ENCODE peak calls at places on chromosomes 16 and 17, in six cellular contexts. I is tibial nerve, R is prostate gland, N is Peyer's patch, C is body of pancreas, Q is right lobe of liver. X is an unnamed sample.

GRCh38 chr16:81939164-81940067 is 71.9 kb downstream of the SDR42E1 start:
- DNase-seq in I (no peak), R (no peak), N (no peak), C (no peak), Q (no peak), X (no peak)

GRCh38 chr17:27343972-27344607 is 50.2 kb downstream of the WSB1 start:
- DNase-seq in I (no peak), R (no peak), N (no peak), C (no peak), Q (no peak), X (no peak)

GRCh38 chr16:53131050-53131362 is 76.2 kb downstream of the CHD9 start:
- DNase-seq in I (no peak), R (no peak), N (no peak), C (no peak), Q (no peak), X (no peak)

GRCh38 chr16:77711775-77712174 is 10.5 kb upstream of the NUDT7 start:
- DNase-seq in I (no peak), R (no peak), N (peak; percentile 65), C (no peak), Q (peak; percentile 68), X (no peak)

GRCh38 chr17:9255838-9256237 is 234.5 kb downstream of the NTN1 start:
- DNase-seq in I (no peak), R (no peak), N (no peak), C (no peak), Q (no peak), X (no peak)

GRCh38 chr17:181213-182163 is at the start of gene DOC2B:
- DNase-seq in I (no peak), R (peak; percentile 19), N (no peak), C (peak; percentile 65), Q (peak; percentile 76), X (no peak)

GRCh38 chr17:74149597-74150427 is 53.7 kb upstream of the RPL38 start:
- DNase-seq in I (no peak), R (no peak), N (no peak), C (no peak), Q (no peak), X (no peak)

GRCh38 chr17:1119924-1120323 is 59.9 kb downstream of the ABR start:
- DNase-seq in I (no peak), R (no peak), N (no peak), C (no peak), Q (no peak), X (no peak)

GRCh38 chr16:30113031-30113710 is at the start of gene GDPD3:
- DNase-seq in I (no peak), R (no peak), N (peak; percentile 81), C (no peak), Q (no peak), X (no peak)

GRCh38 chr17:32265192-32265895 is at the start of gene RHBDL3:
- DNase-seq in I (no peak), R (no peak), N (no peak), C (no peak), Q (peak; percentile 37), X (no peak)

GRCh38 chr16:85821441-85821901 is 22.0 kb downstream of the COX4I1 start:
- DNase-seq in I (peak; percentile 70), R (peak; percentile 55), N (peak; percentile 90), C (peak; percentile 80), Q (peak; percentile 82), X (peak; percentile 90)

DNA sequence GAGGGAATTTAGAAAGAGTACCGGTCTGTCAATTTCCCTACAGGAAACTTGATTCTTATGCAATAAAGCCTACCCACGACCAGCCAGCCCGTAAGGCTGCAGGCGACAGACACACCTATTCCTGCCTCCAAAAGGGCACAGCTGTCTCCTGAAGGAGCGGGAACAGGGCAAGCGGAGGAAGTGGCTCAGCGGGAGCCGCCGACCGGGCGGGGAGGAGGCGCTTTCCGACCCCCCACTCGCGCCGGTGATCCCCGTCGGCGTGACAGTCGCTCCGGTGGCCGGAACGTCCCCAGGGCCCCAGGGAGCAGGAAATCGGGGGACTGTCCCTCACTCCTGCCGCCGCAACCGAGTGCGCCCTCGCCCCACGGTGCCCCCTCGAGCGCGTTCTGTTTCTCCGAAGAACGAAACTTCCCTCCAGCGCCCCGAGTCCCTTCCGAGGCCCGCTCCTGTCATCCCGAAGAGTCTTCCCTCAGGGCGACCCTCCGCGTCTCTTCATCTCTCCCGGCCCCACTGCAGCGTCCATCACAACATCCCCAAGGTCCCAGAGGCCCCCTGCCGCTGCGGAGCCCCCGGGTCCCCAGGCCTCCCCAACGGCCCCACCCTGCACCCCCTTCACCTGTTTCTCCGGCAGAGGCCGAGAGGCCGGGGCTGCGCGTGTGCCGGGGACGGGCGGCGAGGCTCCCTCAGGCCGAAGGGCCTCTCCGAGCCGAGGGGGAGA is 420 bp downstream of the STAT3 start:
- DNase-seq in I (no peak), R (peak; percentile 61), N (peak; percentile 73), C (peak; percentile 64), Q (peak; percentile 55), X (no peak)
- TF ChIP-seq POLR2A in I (no peak), R (peak; percentile 63), N (peak; percentile 31), C (no peak), Q (no peak), X (no peak)

GRCh38 chr17:81306491-81306890 is 11.4 kb upstream of the SLC38A10 start:
- DNase-seq in I (no peak), R (no peak), N (no peak), C (no peak), Q (no peak), X (no peak)
- TF ChIP-seq POLR2A in I (no peak), R (no peak), N (no peak), C (no peak), Q (no peak), X (no peak)

DNA sequence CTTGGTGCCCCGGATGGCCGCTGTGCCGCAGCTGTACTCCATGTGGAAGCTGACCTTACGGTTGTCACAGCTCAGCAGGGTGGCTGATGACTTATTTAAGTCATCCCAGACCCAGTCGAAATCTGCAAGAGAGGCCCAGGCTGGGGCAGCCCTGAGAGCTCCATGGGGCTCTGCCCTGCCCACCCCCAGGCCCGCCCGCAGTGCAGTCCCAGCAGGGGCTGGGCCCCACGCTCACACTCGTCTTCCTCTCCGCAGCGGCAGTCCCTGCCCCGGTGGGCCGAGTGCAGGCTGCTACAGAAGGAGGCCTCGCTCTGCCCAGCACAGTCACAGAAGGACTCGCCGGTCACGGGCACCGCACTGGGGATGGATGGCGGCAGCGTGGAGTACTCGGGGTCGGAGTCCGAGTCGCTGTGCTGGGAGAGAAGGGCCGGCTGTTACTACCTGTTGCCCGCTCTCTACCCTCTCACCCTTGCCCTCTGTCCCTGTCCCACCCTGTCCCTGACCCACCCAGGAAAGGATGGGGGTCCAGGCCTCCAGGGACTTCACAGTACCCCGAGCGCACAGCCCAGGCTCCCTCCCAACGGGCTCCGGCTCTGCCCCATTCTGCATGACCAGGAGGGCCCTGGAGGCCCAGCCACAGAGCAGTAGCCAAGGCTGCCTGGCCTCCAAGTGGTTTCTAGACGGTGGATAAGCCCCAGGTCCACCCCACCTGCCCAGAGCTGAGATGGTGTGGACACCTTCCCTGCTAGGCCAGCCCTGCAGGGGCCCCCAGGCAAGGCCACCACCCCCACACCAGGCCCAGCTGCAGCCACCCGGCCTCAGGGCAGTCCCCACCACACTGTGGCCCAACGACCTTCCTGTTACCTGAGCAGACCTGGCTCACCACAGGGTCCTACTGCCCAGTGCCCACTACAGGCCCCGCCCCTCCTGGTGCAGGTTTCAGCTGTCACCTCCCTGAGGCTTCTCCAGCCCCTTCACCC is 3.9 kb downstream of the SPSB3 start:
- DNase-seq in I (no peak), R (no peak), N (no peak), C (no peak), Q (no peak), X (no peak)
- TF ChIP-seq POLR2A in I (no peak), R (no peak), N (no peak), C (no peak), Q (no peak), X (peak; percentile 14)

GRCh38 chr16:89193021-89193575 is 7.2 kb downstream of the SLC22A31 start:
- DNase-seq in I (no peak), R (no peak), N (no peak), C (no peak), Q (peak; percentile 79), X (no peak)
- TF ChIP-seq POLR2A in I (no peak), R (no peak), N (no peak), C (no peak), Q (no peak), X (no peak)

GRCh38 chr17:28407130-28407973 is 1.3 kb upstream of the SLC46A1 start:
- DNase-seq in I (no peak), R (peak; percentile 59), N (no peak), C (no peak), Q (no peak), X (no peak)

GRCh38 chr17:28404461-28404811 is 1.6 kb downstream of the SLC46A1 start:
- DNase-seq in I (no peak), R (no peak), N (no peak), C (no peak), Q (no peak), X (no peak)

GRCh38 chr17:28406478-28406824 is 439 bp upstream of the SLC46A1 start:
- DNase-seq in I (no peak), R (no peak), N (no peak), C (no peak), Q (no peak), X (no peak)

GRCh38 chr17:28404812-28405570 is 1.0 kb downstream of the SLC46A1 start:
- DNase-seq in I (no peak), R (no peak), N (peak; percentile 57), C (peak; percentile 58), Q (peak; percentile 80), X (no peak)

GRCh38 chr17:28405632-28406477 is at the start of gene SLC46A1:
- DNase-seq in I (peak; percentile 44), R (peak; percentile 48), N (peak; percentile 74), C (peak; percentile 60), Q (peak; percentile 73), X (peak; percentile 80)
- TF ChIP-seq POLR2A in I (no peak), R (no peak), N (peak; percentile 52), C (peak; percentile 37), Q (peak; percentile 52), X (no peak)

X was measured in GM12891.